ENCODE peak calls at places on chromosome 16, in four cellular contexts. One of them, this sample, is unnamed.
A peak's percentile ranks its signal among the peaks of the same experiment; 100 is the strongest.

GRCh38 chr16:31052131-31052530 is 18.8 kb downstream of the STX4 start:
- DNase-seq in HepG2: peak; percentile 45
- DNase-seq in H1: no peak
- DNase-seq in GM12878: no peak
- DNase-seq in this sample: no peak

GRCh38 chr16:52837251-52837650 is 215.4 kb downstream of the CHD9NB start:
- DNase-seq in H1: no peak
- DNase-seq in GM12878: no peak
- DNase-seq in HepG2: no peak
- DNase-seq in this sample: no peak

GRCh38 chr16:72847187-72848044 is 200.5 kb downstream of the ZFHX3 start:
- DNase-seq in HepG2: peak; percentile 30
- DNase-seq in H1: no peak
- DNase-seq in GM12878: no peak
- DNase-seq in this sample: no peak

GRCh38 chr16:10945065-10945787 is 862 bp downstream of the CLEC16A start:
- DNase-seq in H1: no peak
- DNase-seq in HepG2: no peak
- DNase-seq in GM12878: no peak
- DNase-seq in this sample: no peak

GRCh38 chr16:49952386-49952785 is 72.6 kb upstream of the CNEP1R1 start:
- DNase-seq in GM12878: no peak
- DNase-seq in H1: no peak
- DNase-seq in HepG2: no peak
- DNase-seq in this sample: no peak

GRCh38 chr16:12255473-12255872 is 278.9 kb downstream of the SNX29 start:
- DNase-seq in HepG2: no peak
- DNase-seq in GM12878: no peak
- DNase-seq in H1: no peak
- DNase-seq in this sample: no peak

GRCh38 chr16:88510091-88510719 is 57.1 kb downstream of the ZFPM1 start:
- DNase-seq in H1: no peak
- DNase-seq in HepG2: no peak
- DNase-seq in GM12878: no peak
- DNase-seq in this sample: no peak

GRCh38 chr16:27441998-27442397 is 40.0 kb downstream of the IL21R start:
- DNase-seq in H1: no peak
- DNase-seq in GM12878: no peak
- DNase-seq in HepG2: no peak
- DNase-seq in this sample: no peak

GRCh38 chr16:83145297-83145696 is 518.5 kb downstream of the CDH13 start:
- DNase-seq in H1: no peak
- DNase-seq in GM12878: no peak
- DNase-seq in HepG2: no peak
- DNase-seq in this sample: no peak

GRCh38 chr16:85211247-85211910 is 99.1 kb upstream of the CIBAR2 start:
- DNase-seq in H1: no peak
- DNase-seq in GM12878: no peak
- DNase-seq in HepG2: no peak
- DNase-seq in this sample: no peak

GRCh38 chr16:4514606-4515005 is 24.0 kb downstream of the CDIP1 start:
- DNase-seq in HepG2: no peak
- DNase-seq in H1: no peak
- DNase-seq in GM12878: no peak
- DNase-seq in this sample: no peak

GRCh38 chr16:89717310-89718197 is 3.1 kb downstream of the VPS9D1 start:
- DNase-seq in GM12878: no peak
- DNase-seq in H1: no peak
- DNase-seq in HepG2: no peak
- DNase-seq in this sample: no peak

GRCh38 chr16:29665294-29666077 is 2.4 kb downstream of the SPN start:
- DNase-seq in HepG2: no peak
- DNase-seq in GM12878: no peak
- DNase-seq in H1: no peak
- DNase-seq in this sample: no peak

GRCh38 chr16:30724641-30725464 is 23.4 kb upstream of the PHKG2 start:
- DNase-seq in GM12878: no peak
- DNase-seq in HepG2: no peak
- DNase-seq in H1: no peak
- DNase-seq in this sample: no peak

GRCh38 chr16:83744521-83744981 is 63.2 kb upstream of the HSBP1 start:
- DNase-seq in HepG2: no peak
- DNase-seq in H1: no peak
- DNase-seq in GM12878: no peak
- DNase-seq in this sample: peak; percentile 42

GRCh38 chr16:29007865-29008593 is 23.2 kb downstream of the LAT start:
- DNase-seq in GM12878: no peak
- DNase-seq in HepG2: no peak
- DNase-seq in H1: no peak
- DNase-seq in this sample: no peak

GRCh38 chr16:66262253-66263167 is 104.0 kb upstream of the CDH5 start:
- DNase-seq in H1: no peak
- DNase-seq in HepG2: no peak
- DNase-seq in GM12878: no peak
- DNase-seq in this sample: no peak

GRCh38 chr16:49548571-49548970 is 175.0 kb downstream of the C16orf78 start:
- DNase-seq in GM12878: no peak
- DNase-seq in H1: no peak
- DNase-seq in HepG2: no peak
- DNase-seq in this sample: no peak

GRCh38 chr16:23452572-23453337 is at the start of gene COG7:
- DNase-seq in H1: peak; percentile 44
- DNase-seq in HepG2: peak; percentile 87
- DNase-seq in GM12878: peak; percentile 32
- DNase-seq in this sample: peak; percentile 83

GRCh38 chr16:28491970-28492474 is at the start of gene CLN3:
- DNase-seq in GM12878: peak; percentile 89
- DNase-seq in H1: peak; percentile 77
- DNase-seq in HepG2: peak; percentile 96
- DNase-seq in this sample: peak; percentile 89

GRCh38 chr16:48003226-48003907 is 152.4 kb downstream of the ABCC12 start:
- DNase-seq in HepG2: no peak
- DNase-seq in GM12878: no peak
- DNase-seq in H1: no peak
- DNase-seq in this sample: peak; percentile 32

GRCh38 chr16:74862743-74863244 is 88.2 kb upstream of the FA2H start:
- DNase-seq in H1: no peak
- DNase-seq in HepG2: peak; percentile 66
- DNase-seq in GM12878: peak; percentile 45
- DNase-seq in this sample: no peak

GRCh38 chr16:4909825-4910224 is 27.1 kb downstream of the PPL start:
- DNase-seq in H1: no peak
- DNase-seq in HepG2: no peak
- DNase-seq in GM12878: no peak
- DNase-seq in this sample: no peak

GRCh38 chr16:58443783-58444182 is 51.5 kb downstream of the GINS3 start:
- DNase-seq in GM12878: no peak
- DNase-seq in HepG2: no peak
- DNase-seq in H1: no peak
- DNase-seq in this sample: no peak

GRCh38 chr16:64437706-64438329 is 684.0 kb downstream of the CDH11 start:
- DNase-seq in GM12878: no peak
- DNase-seq in H1: no peak
- DNase-seq in HepG2: no peak
- DNase-seq in this sample: no peak

GRCh38 chr16:9338068-9338467 is 246.6 kb downstream of the HAPSTR1 start:
- DNase-seq in H1: no peak
- DNase-seq in GM12878: no peak
- DNase-seq in HepG2: no peak
- DNase-seq in this sample: no peak

GRCh38 chr16:26281681-26282080 is 589.9 kb downstream of the HS3ST4 start:
- DNase-seq in H1: no peak
- DNase-seq in HepG2: no peak
- DNase-seq in GM12878: no peak
- DNase-seq in this sample: peak; percentile 33

GRCh38 chr16:3645504-3646347 is 8.8 kb upstream of the DNASE1 start:
- DNase-seq in H1: peak; percentile 39
- DNase-seq in GM12878: no peak
- DNase-seq in HepG2: no peak
- DNase-seq in this sample: peak; percentile 68

GRCh38 chr16:19210175-19210924 is 42.3 kb downstream of the SYT17 start:
- DNase-seq in HepG2: no peak
- DNase-seq in GM12878: peak; percentile 79
- DNase-seq in H1: no peak
- DNase-seq in this sample: no peak

GRCh38 chr16:58556678-58557077 is 41.4 kb downstream of the SETD6 start:
- DNase-seq in GM12878: no peak
- DNase-seq in H1: no peak
- DNase-seq in HepG2: no peak
- DNase-seq in this sample: no peak

GRCh38 chr16:83458612-83459011 is 349.2 kb upstream of the HSBP1 start:
- DNase-seq in HepG2: no peak
- DNase-seq in H1: no peak
- DNase-seq in GM12878: peak; percentile 16
- DNase-seq in this sample: no peak

GRCh38 chr16:1351215-1351581 is 480 bp downstream of the TSR3 start:
- DNase-seq in HepG2: no peak
- DNase-seq in GM12878: no peak
- DNase-seq in H1: no peak
- DNase-seq in this sample: no peak

GRCh38 chr16:57858635-57859034 is 56.3 kb upstream of the KIFC3 start:
- DNase-seq in GM12878: no peak
- DNase-seq in H1: no peak
- DNase-seq in HepG2: no peak
- DNase-seq in this sample: no peak

GRCh38 chr16:85245307-85246172 is 133.3 kb upstream of the CIBAR2 start:
- DNase-seq in GM12878: no peak
- DNase-seq in HepG2: peak; percentile 51
- DNase-seq in H1: no peak
- DNase-seq in this sample: no peak

GRCh38 chr16:17538942-17539341 is 68.2 kb upstream of the XYLT1 start:
- DNase-seq in H1: no peak
- DNase-seq in HepG2: no peak
- DNase-seq in GM12878: no peak
- DNase-seq in this sample: no peak

GRCh38 chr16:56732366-56732765 is 2.4 kb downstream of the NUP93 start:
- DNase-seq in GM12878: peak; percentile 38
- DNase-seq in HepG2: no peak
- DNase-seq in H1: no peak
- DNase-seq in this sample: no peak

GRCh38 chr16:8720080-8720966 is 45.9 kb downstream of the ABAT start:
- DNase-seq in HepG2: peak; percentile 85
- DNase-seq in H1: no peak
- DNase-seq in GM12878: no peak
- DNase-seq in this sample: peak; percentile 61

GRCh38 chr16:35391328-35391727 is 1931.9 kb downstream of the TP53TG3F start:
- DNase-seq in HepG2: peak; percentile 43
- DNase-seq in H1: no peak
- DNase-seq in GM12878: no peak
- DNase-seq in this sample: peak; percentile 44

GRCh38 chr16:50620646-50621451 is 60.3 kb downstream of the SNX20 start:
- DNase-seq in GM12878: no peak
- DNase-seq in H1: no peak
- DNase-seq in HepG2: no peak
- DNase-seq in this sample: no peak

GRCh38 chr16:1169285-1170075 is 16.6 kb downstream of the CACNA1H start:
- DNase-seq in H1: no peak
- DNase-seq in HepG2: no peak
- DNase-seq in GM12878: no peak
- DNase-seq in this sample: no peak

GRCh38 chr16:67542464-67542863 is 13.8 kb downstream of the RIPOR1 start:
- DNase-seq in GM12878: no peak
- DNase-seq in HepG2: no peak
- DNase-seq in H1: no peak
- DNase-seq in this sample: no peak
- H3K9ac ChIP-seq in GM12878: no peak overlapping the region
- H3K9ac ChIP-seq in HepG2: no peak overlapping the region
- H3K9ac ChIP-seq in H1: no peak overlapping the region
- H3K9ac ChIP-seq in this sample: no peak overlapping the region

GRCh38 chr16:6913535-6913934 is 419.1 kb upstream of the RBFOX1 start:
- DNase-seq in GM12878: no peak
- DNase-seq in HepG2: no peak
- DNase-seq in H1: no peak
- DNase-seq in this sample: no peak
- TF ChIP-seq SUZ12 in GM12878: no peak
- TF ChIP-seq SUZ12 in HepG2: no peak
- TF ChIP-seq SUZ12 in H1: no peak
- TF ChIP-seq SUZ12 in this sample: no peak

GRCh38 chr16:86511317-86512161 is 1.2 kb downstream of the FOXF1 start:
- DNase-seq in H1: no peak
- DNase-seq in HepG2: no peak
- DNase-seq in GM12878: no peak
- DNase-seq in this sample: no peak

GRCh38 chr16:86514656-86515376 is 4.5 kb downstream of the FOXF1 start:
- DNase-seq in H1: no peak
- DNase-seq in GM12878: no peak
- DNase-seq in HepG2: no peak
- DNase-seq in this sample: no peak

GRCh38 chr16:86512301-86512859 is 2.1 kb downstream of the FOXF1 start:
- DNase-seq in H1: no peak
- DNase-seq in HepG2: no peak
- DNase-seq in GM12878: no peak
- DNase-seq in this sample: no peak

GRCh38 chr16:86513471-86514277 is 3.3 kb downstream of the FOXF1 start:
- DNase-seq in HepG2: no peak
- DNase-seq in GM12878: no peak
- DNase-seq in H1: no peak
- DNase-seq in this sample: no peak

GRCh38 chr16:86512860-86513470 is 2.6 kb downstream of the FOXF1 start:
- DNase-seq in H1: no peak
- DNase-seq in GM12878: no peak
- DNase-seq in HepG2: no peak
- DNase-seq in this sample: no peak
- H3K4me3 ChIP-seq in H1: no peak overlapping the region
- H3K4me3 ChIP-seq in GM12878: no peak overlapping the region
- H3K4me3 ChIP-seq in HepG2: no peak overlapping the region
- H3K4me3 ChIP-seq in this sample: no peak overlapping the region

DNA sequence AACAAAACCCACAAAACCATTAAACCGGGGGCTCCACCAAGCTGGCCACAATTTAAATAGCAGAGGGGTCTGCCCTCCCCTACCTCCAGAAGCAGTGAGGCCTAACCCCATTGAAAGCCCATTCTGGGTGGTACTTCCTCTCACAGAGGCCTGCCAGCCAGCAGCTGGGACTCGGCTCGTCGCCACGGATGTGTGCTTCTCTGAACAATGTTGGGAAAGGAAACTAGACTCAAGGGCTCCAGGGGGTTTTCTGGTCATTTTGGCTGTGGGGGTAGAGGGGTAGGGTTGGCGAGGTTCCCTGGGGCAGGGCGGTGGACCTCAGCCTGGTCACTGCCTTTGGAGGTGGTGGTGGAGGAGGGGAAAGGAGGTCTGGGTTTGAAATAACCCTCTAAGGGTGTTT is 4.7 kb upstream of the PLCG2 start:
- DNase-seq in H1: no peak
- DNase-seq in HepG2: no peak
- DNase-seq in GM12878: no peak
- DNase-seq in this sample: no peak
- H3K9ac ChIP-seq in H1: no peak overlapping the region
- H3K9ac ChIP-seq in HepG2: no peak overlapping the region
- H3K9ac ChIP-seq in GM12878: peak overlapping the region; percentile 32
- H3K9ac ChIP-seq in this sample: no peak overlapping the region

This sample was measured in NT2/D1.